ENCODE peak calls at places on chromosomes 1 and 21, in seven cellular contexts. V is HFFc6; Y is glutamatergic neuron; I is HuH-7; F is DMS79; D is memory B cell; O is activated T-helper 1 cell treated with anti-CD3 and anti-CD28 coated beads, Interleukin-12 subunit alpha, Interleukin-12 subunit beta, Interleukin-2, Interleukin-4 antibody, amounts not matched to agents 30 ng/mL and 10 ng/mL and 1 ng/mL, durations not matched to agents 14 hours and 24 hours and 36 hours. M is an unnamed sample.

GRCh38 chr1:221032616-221033342 is 153.5 kb downstream of the HLX start:
- DNase-seq in Y (no peak), I (no peak), F (no peak), O (no peak), D (no peak), V (no peak), M (peak)

GRCh38 chr1:25562101-25562927 is 18.9 kb downstream of the LDLRAP1 start:
- DNase-seq in Y (no peak), F (no peak), V (no peak), D (peak), I (no peak), O (peak), M (no peak)

GRCh38 chr1:147236959-147237791 is 5.3 kb upstream of the CHD1L start:
- DNase-seq in O (no peak), Y (no peak), I (no peak), V (no peak), D (no peak), F (no peak), M (no peak)

GRCh38 chr1:40003156-40004093 is 37.1 kb upstream of the CAP1 start:
- DNase-seq in F (no peak), I (no peak), O (no peak), Y (no peak), D (no peak), V (no peak), M (no peak)

GRCh38 chr1:6614019-6614952 is 755 bp downstream of the PHF13 start:
- DNase-seq in F (no peak), D (peak), O (peak), V (no peak), I (peak), Y (peak), M (peak)

GRCh38 chr21:42107881-42108553 is 36.9 kb downstream of the UMODL1 start:
- DNase-seq in D (peak), Y (peak), O (peak), I (peak), F (peak), V (no peak), M (peak)

GRCh38 chr1:23951646-23952095 is 8.0 kb upstream of the PNRC2 start:
- DNase-seq in D (no peak), F (no peak), Y (no peak), V (peak), O (no peak), I (no peak), M (peak)

GRCh38 chr1:206021796-206022365 is 1.8 kb downstream of the CTSE start:
- DNase-seq in D (no peak), Y (no peak), O (no peak), V (peak), F (no peak), I (no peak), M (peak)

GRCh38 chr1:168803696-168804510 is 74.9 kb upstream of the DPT start:
- DNase-seq in I (no peak), O (no peak), Y (no peak), D (no peak), F (no peak), V (no peak), M (no peak)

GRCh38 chr1:93758842-93759515 is 77.3 kb upstream of the BCAR3 start:
- DNase-seq in Y (peak), V (no peak), F (no peak), O (peak), I (peak), D (no peak), M (no peak)

GRCh38 chr1:43901562-43901961 is 32.0 kb upstream of the ARTN start:
- DNase-seq in O (no peak), D (no peak), I (no peak), Y (no peak), F (no peak), V (no peak), M (no peak)

M was measured in EL.